ENCODE peak calls at places on chromosomes 7 and 10, in six cellular contexts. H, E, Q, R, O and T are unnamed samples.

GRCh38 chr7:75054744-75055527 is 18.7 kb downstream of the RCC1L start:
- DNase-seq in H (peak), E (no peak), Q (peak), R (no peak), O (no peak), T (no peak)

GRCh38 chr7:116283595-116284204 is 73.4 kb downstream of the TES start:
- DNase-seq in H (no peak), E (no peak), Q (no peak), R (no peak), O (no peak), T (no peak)

GRCh38 chr10:115092258-115092554 is 959 bp upstream of the ATRNL1 start:
- DNase-seq in H (no peak), E (peak), Q (no peak), R (no peak), O (peak), T (no peak)

GRCh38 chr7:73704640-73705550 is 14.6 kb downstream of the STX1A start:
- DNase-seq in H (peak), E (no peak), Q (no peak), R (no peak), O (peak), T (no peak)

GRCh38 chr10:124290095-124290795 is 128.5 kb downstream of the OAT start:
- DNase-seq in H (peak), E (peak), Q (peak), R (no peak), O (peak), T (peak)

GRCh38 chr7:123714296-123715080 is 34.3 kb downstream of the WASL start:
- DNase-seq in H (peak), E (no peak), Q (no peak), R (no peak), O (no peak), T (no peak)

GRCh38 chr10:123241391-123242141 is 87.4 kb downstream of the BUB3 start:
- DNase-seq in H (peak), E (peak), Q (peak), R (no peak), O (no peak), T (peak)

GRCh38 chr7:70676243-70676642 is 455.7 kb upstream of the GALNT17 start:
- DNase-seq in H (no peak), E (no peak), Q (no peak), R (no peak), O (no peak), T (no peak)

GRCh38 chr7:117165656-117166055 is 157.2 kb downstream of the WNT2 start:
- DNase-seq in H (no peak), E (no peak), Q (peak), R (no peak), O (no peak), T (no peak)

GRCh38 chr10:107280293-107280692 is 115.8 kb upstream of the SORCS1 start:
- DNase-seq in H (no peak), E (no peak), Q (no peak), R (no peak), O (no peak), T (no peak)

GRCh38 chr7:119783799-119784198 is 489.2 kb upstream of the KCND2 start:
- DNase-seq in H (peak), E (no peak), Q (no peak), R (no peak), O (peak), T (no peak)

GRCh38 chr10:3747248-3747960 is 37.6 kb downstream of the KLF6 start:
- DNase-seq in H (peak), E (no peak), Q (no peak), R (no peak), O (no peak), T (no peak)

GRCh38 chr7:76303057-76303828 is 770 bp downstream of the HSPB1 start:
- DNase-seq in H (peak), E (peak), Q (peak), R (peak), O (peak), T (peak)

GRCh38 chr10:35690534-35690933 is 48.4 kb upstream of the FZD8 start:
- DNase-seq in H (no peak), E (no peak), Q (peak), R (no peak), O (peak), T (no peak)

GRCh38 chr7:6516387-6516983 is 34.8 kb downstream of the GRID2IP start:
- DNase-seq in H (peak), E (no peak), Q (peak), R (peak), O (peak), T (no peak)

GRCh38 chr7:150367677-150368097 is 935 bp upstream of the REPIN1 start:
- DNase-seq in H (peak), E (no peak), Q (no peak), R (no peak), O (peak), T (no peak)

GRCh38 chr10:131658476-131659110 is 242.2 kb upstream of the PPP2R2D start:
- DNase-seq in H (no peak), E (no peak), Q (no peak), R (no peak), O (no peak), T (no peak)

GRCh38 chr7:90446137-90446899 is 23.1 kb upstream of the PTTG1IP2 start:
- DNase-seq in H (peak), E (no peak), Q (no peak), R (no peak), O (no peak), T (no peak)

GRCh38 chr10:133162910-133163856 is 3.2 kb downstream of the KNDC1 start:
- DNase-seq in H (no peak), E (no peak), Q (no peak), R (no peak), O (no peak), T (no peak)

GRCh38 chr7:1639071-1639470 is 31.0 kb upstream of the ELFN1 start:
- DNase-seq in H (no peak), E (no peak), Q (no peak), R (no peak), O (no peak), T (no peak)

GRCh38 chr10:63217120-63217605 is 84.0 kb downstream of the NRBF2 start:
- DNase-seq in H (peak), E (peak), Q (peak), R (no peak), O (peak), T (peak)

GRCh38 chr10:97759157-97759980 is 12.4 kb downstream of the SFRP5 start:
- DNase-seq in H (peak), E (peak), Q (peak), R (peak), O (peak), T (peak)

GRCh38 chr7:92523110-92523509 is 5.2 kb downstream of the PEX1 start:
- DNase-seq in H (no peak), E (no peak), Q (no peak), R (no peak), O (no peak), T (no peak)

GRCh38 chr10:118615888-118616287 is 20.4 kb upstream of the PRLHR start:
- DNase-seq in H (no peak), E (no peak), Q (no peak), R (no peak), O (peak), T (no peak)
- TF ChIP-seq CTCF in H (no peak), E (no peak), Q (no peak), R (no peak), O (peak), T (no peak)

DNA sequence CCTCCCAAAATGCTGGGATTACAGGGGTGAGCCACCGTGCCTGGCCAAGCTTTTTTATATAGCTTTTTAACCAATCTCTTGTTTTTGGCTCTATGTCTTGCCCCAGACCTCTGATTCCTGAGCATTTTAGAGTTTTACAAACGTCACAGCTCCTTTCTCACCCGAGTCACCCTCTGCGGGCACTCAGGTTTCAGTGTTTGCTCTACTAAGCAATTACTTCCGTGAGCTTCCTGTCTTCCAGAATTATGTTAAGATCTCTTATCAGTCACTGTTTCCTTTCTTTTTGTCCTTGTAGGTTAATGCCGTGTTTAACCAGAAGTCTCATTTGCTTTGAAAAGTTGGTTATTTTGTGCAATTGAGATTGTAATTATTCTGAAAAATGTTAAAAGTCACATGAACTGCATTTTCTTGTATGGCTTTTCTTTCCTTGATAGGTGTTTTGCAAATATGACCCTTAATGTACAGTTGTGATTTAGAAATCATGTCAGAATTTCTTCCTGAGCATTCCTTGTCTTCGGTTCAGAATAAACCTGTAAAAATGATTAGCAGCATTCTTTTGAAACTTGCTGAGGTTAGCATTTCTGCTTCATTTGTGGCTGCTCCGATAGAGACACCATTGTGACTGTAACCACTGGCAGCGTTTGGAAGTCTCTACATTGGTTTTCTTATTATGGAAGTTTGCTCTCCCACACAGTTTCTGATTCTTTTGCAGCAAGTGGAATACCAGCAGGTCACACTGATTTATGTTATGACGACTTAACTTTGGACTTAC is 4.5 kb upstream of the HKDC1 start:
- DNase-seq in H (no peak), E (no peak), Q (no peak), R (no peak), O (peak), T (no peak)
- TF ChIP-seq CTCF in H (no peak), E (no peak), Q (no peak), R (no peak), O (no peak), T (no peak)

DNA sequence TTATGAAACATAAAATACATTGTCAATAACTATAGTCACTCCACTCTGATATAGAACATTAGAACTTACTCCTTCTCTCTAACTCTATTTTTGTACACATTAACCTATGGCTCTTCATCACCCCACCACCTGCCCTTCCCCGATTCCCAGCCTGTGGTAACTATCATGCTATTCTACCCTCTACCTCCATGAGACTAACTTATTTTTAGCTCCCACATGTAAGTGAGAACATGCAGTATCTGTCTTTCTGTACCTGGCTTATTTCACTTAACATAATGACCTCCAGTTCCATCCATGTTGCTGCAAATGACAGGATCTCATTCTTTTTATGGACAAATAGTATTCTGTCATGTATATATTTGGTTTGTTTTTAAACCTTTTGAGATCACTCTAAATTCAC is 8.8 kb upstream of the NOD1 start:
- DNase-seq in H (no peak), E (no peak), Q (no peak), R (no peak), O (no peak), T (no peak)
- TF ChIP-seq CTCF in H (no peak), E (no peak), Q (no peak), R (no peak), O (no peak), T (no peak)

GRCh38 chr10:43376828-43377227 is 5.4 kb downstream of the FXYD4 start:
- DNase-seq in H (no peak), E (no peak), Q (no peak), R (no peak), O (no peak), T (no peak)
- TF ChIP-seq CTCF in H (no peak), E (no peak), Q (no peak), R (no peak), O (no peak), T (no peak)

DNA sequence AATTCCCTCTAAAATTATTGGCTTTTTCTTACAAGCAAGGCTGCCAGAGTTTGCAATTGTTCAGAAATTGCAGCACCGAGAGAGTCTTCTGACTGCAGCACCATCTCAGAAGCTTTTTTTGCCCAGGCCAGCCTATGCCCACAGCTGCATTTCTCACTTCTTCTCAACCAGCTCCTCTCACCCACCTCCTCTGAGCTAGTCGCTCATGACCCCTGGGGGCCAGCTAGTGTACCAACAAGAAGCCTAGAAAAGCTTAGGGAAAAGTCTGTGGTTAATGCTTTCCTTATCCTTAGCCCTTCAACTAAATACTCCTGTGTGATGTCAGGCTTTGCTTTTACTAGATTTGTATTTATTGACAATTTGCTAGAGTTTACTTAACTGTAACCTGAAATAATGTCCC is 264.9 kb downstream of the HTR7 start:
- DNase-seq in H (peak), E (peak), Q (peak), R (peak), O (peak), T (peak)
- TF ChIP-seq CTCF in H (peak), E (peak), Q (peak), R (no peak), O (peak), T (no peak)

DNA sequence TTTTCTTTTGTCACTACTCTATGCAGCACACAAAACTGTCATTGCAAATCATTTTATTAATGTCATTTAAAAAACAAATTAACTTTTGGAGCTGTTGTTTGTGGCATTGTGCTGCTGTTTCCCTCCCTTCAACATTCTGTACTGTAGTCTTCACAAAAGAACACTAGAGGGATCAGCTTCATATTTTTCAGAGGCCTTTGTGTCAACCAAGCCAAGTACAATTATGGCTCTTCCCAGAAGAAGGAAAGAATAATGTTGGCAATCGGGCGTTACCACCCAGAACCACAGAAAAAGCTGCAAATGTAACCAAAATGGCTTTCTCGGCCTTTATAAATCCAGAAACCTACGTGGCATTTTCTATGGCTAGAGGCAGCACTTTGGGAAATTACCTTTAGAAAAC is 98.9 kb upstream of the COL1A2 start:
- DNase-seq in H (peak), E (no peak), Q (no peak), R (no peak), O (peak), T (no peak)
- TF ChIP-seq CTCF in H (peak), E (no peak), Q (peak), R (no peak), O (peak), T (no peak)

GRCh38 chr10:11224792-11225448 is 207.2 kb downstream of the CELF2 start:
- DNase-seq in H (no peak), E (no peak), Q (no peak), R (no peak), O (no peak), T (no peak)
- TF ChIP-seq CTCF in H (no peak), E (no peak), Q (no peak), R (no peak), O (no peak), T (no peak)

GRCh38 chr10:19815478-19816419 is 483 bp upstream of the PLXDC2 start:
- DNase-seq in H (peak), E (no peak), Q (peak), R (peak), O (peak), T (no peak)
- TF ChIP-seq CTCF in H (no peak), E (no peak), Q (no peak), R (no peak), O (no peak), T (no peak)

DNA sequence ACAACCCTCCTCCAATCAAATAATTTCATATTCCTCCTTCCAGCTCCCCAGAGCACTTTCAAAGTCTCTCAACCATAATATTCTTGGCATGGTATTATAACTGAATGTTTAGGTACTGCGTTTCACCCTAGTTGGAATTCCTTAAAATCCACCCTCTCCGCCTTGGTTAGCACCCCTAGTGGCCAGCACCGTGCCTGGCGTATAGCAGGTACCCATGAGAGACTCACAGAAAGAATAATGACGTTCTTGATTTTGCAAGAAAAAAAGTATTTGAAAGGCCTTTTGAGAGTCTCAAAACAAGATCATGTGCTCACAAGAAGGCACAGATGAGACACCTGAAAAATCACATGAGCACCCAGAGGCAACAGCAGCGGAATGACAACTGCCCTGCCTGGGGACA is 50.8 kb downstream of the GLI3 start:
- DNase-seq in H (no peak), E (no peak), Q (no peak), R (no peak), O (peak), T (no peak)
- TF ChIP-seq CTCF in H (peak), E (no peak), Q (no peak), R (no peak), O (peak), T (peak)